ENCODE peak calls at places on chromosomes 2 and 18, in nine cellular contexts. F, V, Q, D, Y, L, S, N and X are unnamed samples.

GRCh38 chr2:134190062-134190806 is 63.6 kb upstream of the MGAT5 start:
- DNase-seq in F (no peak), V (no peak), Q (no peak), D (no peak), Y (no peak), L (no peak), S (no peak), N (no peak), X (no peak)

GRCh38 chr2:207643892-207644291 is 18.7 kb upstream of the METTL21A start:
- DNase-seq in F (no peak), V (no peak), Q (no peak), D (no peak), Y (no peak), L (no peak), S (no peak), N (no peak), X (no peak)

GRCh38 chr2:15169326-15170038 is 391.7 kb downstream of the NBAS start:
- DNase-seq in F (peak), V (no peak), Q (no peak), D (no peak), Y (no peak), L (no peak), S (peak), N (peak), X (no peak)

GRCh38 chr2:29000481-29000880 is 19.4 kb downstream of the TOGARAM2 start:
- DNase-seq in F (no peak), V (peak), Q (no peak), D (no peak), Y (no peak), L (no peak), S (no peak), N (no peak), X (no peak)

GRCh38 chr18:66734451-66734850 is 130.6 kb upstream of the CDH19 start:
- DNase-seq in F (no peak), V (no peak), Q (no peak), D (no peak), Y (no peak), L (no peak), S (no peak), N (peak), X (no peak)

GRCh38 chr2:189178726-189179606 is 595 bp downstream of the COL5A2 start:
- DNase-seq in F (peak), V (no peak), Q (peak), D (no peak), Y (peak), L (peak), S (no peak), N (peak), X (no peak)

GRCh38 chr2:46848446-46848845 is 67.2 kb downstream of the MCFD2 start:
- DNase-seq in F (no peak), V (no peak), Q (no peak), D (no peak), Y (no peak), L (no peak), S (no peak), N (no peak), X (no peak)

GRCh38 chr2:216539791-216540241 is 41.2 kb downstream of the RPL37A start:
- DNase-seq in F (no peak), V (peak), Q (no peak), D (no peak), Y (no peak), L (no peak), S (no peak), N (peak), X (no peak)

GRCh38 chr2:152606081-152606480 is 111.2 kb downstream of the PRPF40A start:
- DNase-seq in F (no peak), V (no peak), Q (no peak), D (no peak), Y (no peak), L (no peak), S (no peak), N (no peak), X (no peak)

GRCh38 chr2:234992624-234993349 is 41.0 kb downstream of the SH3BP4 start:
- DNase-seq in F (no peak), V (peak), Q (no peak), D (no peak), Y (no peak), L (no peak), S (no peak), N (no peak), X (no peak)

GRCh38 chr2:216859944-216860343 is at the start of gene TNP1:
- DNase-seq in F (no peak), V (no peak), Q (no peak), D (no peak), Y (no peak), L (no peak), S (no peak), N (no peak), X (no peak)

GRCh38 chr2:65382323-65382722 is 50.1 kb downstream of the SPRED2 start:
- DNase-seq in F (no peak), V (no peak), Q (no peak), D (no peak), Y (no peak), L (no peak), S (no peak), N (no peak), X (no peak)

GRCh38 chr2:3144856-3145255 is 232.8 kb downstream of the EIPR1 start:
- DNase-seq in F (no peak), V (no peak), Q (no peak), D (no peak), Y (no peak), L (no peak), S (no peak), N (no peak), X (no peak)
- TF ChIP-seq CTCF in F (no peak), V (no peak), Q (no peak), D (no peak), Y (no peak), L (no peak), S (no peak), N (no peak), X (no peak)

DNA sequence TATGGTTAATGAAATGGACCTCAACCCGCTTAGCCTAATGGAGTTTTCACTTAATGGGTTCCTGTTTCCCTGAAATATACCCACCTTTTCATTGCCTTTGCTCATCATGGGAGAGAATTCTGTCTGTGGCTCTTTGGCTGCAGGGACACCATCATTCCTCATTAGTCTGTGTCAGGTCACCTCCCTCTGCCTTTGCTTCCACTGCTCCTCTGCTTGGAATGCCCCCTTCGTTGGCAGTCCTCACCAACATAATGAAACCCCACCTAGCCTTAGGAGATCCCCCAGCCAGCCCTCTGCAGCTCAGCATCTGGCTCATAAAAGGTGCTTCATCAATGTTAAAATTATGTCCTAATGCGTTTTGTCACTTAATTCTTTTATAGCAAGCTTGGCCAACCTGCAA is 44.1 kb upstream of the DYNC2LI1 start:
- DNase-seq in F (no peak), V (no peak), Q (no peak), D (no peak), Y (no peak), L (no peak), S (no peak), N (no peak), X (no peak)
- TF ChIP-seq CTCF in F (no peak), V (no peak), Q (no peak), D (no peak), Y (no peak), L (no peak), S (no peak), N (no peak), X (no peak)

GRCh38 chr2:205438241-205438640 is 244.1 kb upstream of the NRP2 start:
- DNase-seq in F (no peak), V (no peak), Q (no peak), D (no peak), Y (no peak), L (no peak), S (no peak), N (no peak), X (no peak)

GRCh38 chr2:205439621-205440020 is 242.7 kb upstream of the NRP2 start:
- DNase-seq in F (no peak), V (no peak), Q (no peak), D (no peak), Y (no peak), L (no peak), S (no peak), N (no peak), X (no peak)

DNA sequence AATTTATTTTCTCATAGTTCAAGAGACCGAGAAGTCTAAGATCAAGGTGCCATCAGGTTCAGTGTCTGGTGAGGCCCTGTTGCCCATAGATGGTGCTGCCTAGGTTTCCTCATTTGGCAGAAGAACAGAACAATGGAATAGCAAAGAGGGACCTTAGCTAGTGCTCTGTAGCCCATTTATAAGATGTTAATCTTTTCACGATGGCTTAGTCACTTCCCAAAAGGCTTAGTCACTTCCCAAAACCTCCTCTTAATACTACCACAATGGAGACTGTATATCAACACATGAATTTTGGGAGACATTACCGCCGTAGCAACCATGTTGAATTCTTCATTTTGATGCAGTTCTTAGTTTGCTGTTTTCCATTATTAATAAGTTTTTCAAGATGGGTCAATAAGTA is 246.3 kb upstream of the NRP2 start:
- DNase-seq in F (no peak), V (no peak), Q (no peak), D (no peak), Y (no peak), L (no peak), S (no peak), N (peak), X (no peak)
- TF ChIP-seq CTCF in F (no peak), V (no peak), Q (no peak), D (no peak), Y (no peak), L (no peak), S (no peak), N (no peak), X (no peak)

DNA sequence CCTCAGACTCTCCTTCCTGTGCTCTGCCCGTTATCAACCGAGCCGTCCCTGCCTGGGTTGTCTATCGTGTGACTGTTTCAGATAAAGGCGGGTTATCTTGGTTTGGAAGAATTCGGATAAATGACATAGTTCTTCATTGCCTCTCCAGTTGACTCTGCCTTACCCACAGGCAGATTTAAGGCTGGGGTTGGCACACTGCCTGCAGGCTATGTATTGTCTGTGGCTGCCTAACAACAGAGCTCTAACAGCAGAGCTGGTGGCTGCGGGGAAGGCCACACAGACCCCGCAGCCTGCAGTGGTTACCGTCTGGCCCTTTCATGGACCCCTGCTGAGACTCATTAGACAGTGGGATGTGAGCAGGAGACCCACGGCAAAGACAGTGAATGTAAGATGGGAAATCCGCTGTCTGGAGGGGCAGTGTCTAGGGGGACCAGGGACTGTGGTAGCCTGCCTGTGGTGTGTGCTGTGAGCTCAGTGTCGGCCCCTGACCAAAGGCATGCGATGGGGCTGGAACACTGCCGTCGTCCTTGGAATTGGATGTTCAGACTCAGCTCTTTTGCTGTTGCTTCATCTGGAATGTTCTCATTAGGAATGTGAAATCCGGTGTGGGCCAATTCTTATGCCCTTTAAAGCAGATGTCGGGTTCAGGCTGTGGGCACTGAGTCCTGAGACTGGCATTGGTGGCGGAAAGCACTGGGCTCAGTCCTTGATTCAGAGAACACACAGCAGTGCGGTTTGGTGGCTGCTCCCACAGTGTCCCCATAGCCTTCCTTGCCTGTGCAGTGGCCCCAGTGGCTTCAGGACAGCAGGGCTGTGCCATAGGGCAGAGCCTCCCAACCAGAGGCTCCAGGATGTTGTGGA is 44.5 kb downstream of the SH3RF3 start:
- DNase-seq in F (peak), V (peak), Q (no peak), D (no peak), Y (peak), L (peak), S (peak), N (no peak), X (no peak)
- TF ChIP-seq CTCF in F (peak), V (no peak), Q (no peak), D (no peak), Y (no peak), L (no peak), S (no peak), N (no peak), X (no peak)

GRCh38 chr18:59783138-59783537 is 85.9 kb upstream of the CCBE1 start:
- DNase-seq in F (no peak), V (no peak), Q (peak), D (peak), Y (peak), L (peak), S (peak), N (peak), X (no peak)
- TF ChIP-seq CTCF in F (peak), V (no peak), Q (peak), D (peak), Y (peak), L (peak), S (peak), N (peak), X (peak)

GRCh38 chr2:56130463-56131070 is 53.2 kb upstream of the CCDC85A start:
- DNase-seq in F (peak), V (no peak), Q (no peak), D (no peak), Y (peak), L (peak), S (no peak), N (peak), X (no peak)
- TF ChIP-seq CTCF in F (peak), V (no peak), Q (peak), D (peak), Y (peak), L (peak), S (peak), N (peak), X (peak)

GRCh38 chr2:64336171-64336570 is 117.8 kb upstream of the LGALSL start:
- DNase-seq in F (no peak), V (no peak), Q (no peak), D (no peak), Y (no peak), L (no peak), S (no peak), N (no peak), X (no peak)

GRCh38 chr2:64338107-64338506 is 115.9 kb upstream of the LGALSL start:
- DNase-seq in F (no peak), V (no peak), Q (no peak), D (no peak), Y (no peak), L (no peak), S (no peak), N (no peak), X (no peak)

GRCh38 chr2:64338910-64339500 is 115.0 kb upstream of the LGALSL start:
- DNase-seq in F (no peak), V (no peak), Q (no peak), D (no peak), Y (no peak), L (peak), S (no peak), N (peak), X (no peak)

GRCh38 chr2:64341461-64341860 is 112.5 kb upstream of the LGALSL start:
- DNase-seq in F (no peak), V (no peak), Q (no peak), D (no peak), Y (no peak), L (no peak), S (no peak), N (no peak), X (no peak)

GRCh38 chr2:64337314-64337713 is 116.6 kb upstream of the LGALSL start:
- DNase-seq in F (no peak), V (no peak), Q (no peak), D (no peak), Y (no peak), L (no peak), S (no peak), N (no peak), X (no peak)
- TF ChIP-seq CTCF in F (no peak), V (no peak), Q (no peak), D (no peak), Y (no peak), L (peak), S (no peak), N (no peak), X (peak)

GRCh38 chr2:219737270-219737691 is 109.9 kb downstream of the SLC4A3 start:
- DNase-seq in F (no peak), V (no peak), Q (no peak), D (no peak), Y (peak), L (peak), S (no peak), N (peak), X (no peak)
- TF ChIP-seq CTCF in F (peak), V (no peak), Q (peak), D (peak), Y (peak), L (peak), S (peak), N (peak), X (peak)